ENCODE peak calls at places on chromosomes 12 and 14, in ten cellular contexts. P is spleen; A is CD4-positive, CD25-positive, alpha-beta regulatory T cell; H is GM23248; X is lung; V is IMR-90; E is OCI-LY7; R is tibial nerve; L is sigmoid colon; J is adrenal gland. S is an unnamed sample.

GRCh38 chr12:12018454-12018853 is 52.3 kb upstream of the BCL2L14 start:
- DNase-seq in P (no peak), A (no peak), H (peak; percentile 21), X (no peak), V (peak; percentile 58), E (no peak), R (no peak), L (peak; percentile 53), J (no peak), S (peak; percentile 74)

GRCh38 chr14:61812347-61813100 is 50.3 kb downstream of the SNAPC1 start:
- DNase-seq in P (no peak), A (no peak), H (peak; percentile 23), X (no peak), V (no peak), E (no peak), R (no peak), L (no peak), J (no peak), S (peak; percentile 75)

GRCh38 chr14:21505009-21505553 is 6.1 kb downstream of the METTL3 start:
- DNase-seq in P (no peak), A (no peak), H (no peak), X (no peak), V (no peak), E (no peak), R (no peak), L (no peak), J (no peak), S (no peak)

GRCh38 chr12:62711626-62712305 is 223.2 kb downstream of the PPM1H start:
- DNase-seq in P (no peak), A (no peak), H (no peak), X (no peak), V (no peak), E (no peak), R (no peak), L (no peak), J (no peak), S (no peak)

GRCh38 chr12:53052419-53053222 is 2.8 kb downstream of the TNS2 start:
- DNase-seq in P (no peak), A (no peak), H (peak; percentile 90), X (peak; percentile 91), V (peak; percentile 85), E (no peak), R (peak; percentile 94), L (peak; percentile 97), J (peak; percentile 92), S (peak; percentile 97)

GRCh38 chr12:12010277-12011031 is 60.3 kb upstream of the BCL2L14 start:
- DNase-seq in P (peak; percentile 86), A (no peak), H (peak; percentile 68), X (peak; percentile 42), V (peak; percentile 61), E (peak; percentile 79), R (peak; percentile 40), L (peak; percentile 82), J (peak; percentile 57), S (no peak)

GRCh38 chr12:124454735-124455134 is 112.7 kb downstream of the NCOR2 start:
- DNase-seq in P (no peak), A (no peak), H (peak; percentile 79), X (no peak), V (no peak), E (no peak), R (no peak), L (no peak), J (no peak), S (peak; percentile 4)

GRCh38 chr12:30111719-30112118 is 328.0 kb upstream of the TMTC1 start:
- DNase-seq in P (no peak), A (no peak), H (no peak), X (no peak), V (no peak), E (no peak), R (no peak), L (no peak), J (no peak), S (no peak)

GRCh38 chr12:29867823-29868222 is 84.1 kb upstream of the TMTC1 start:
- DNase-seq in P (no peak), A (no peak), H (no peak), X (no peak), V (no peak), E (no peak), R (no peak), L (no peak), J (no peak), S (no peak)

GRCh38 chr14:73462078-73462715 is 3.9 kb upstream of the NUMB start:
- DNase-seq in P (no peak), A (no peak), H (peak; percentile 64), X (peak; percentile 74), V (peak; percentile 43), E (no peak), R (no peak), L (peak; percentile 86), J (peak; percentile 70), S (no peak)

GRCh38 chr12:12803186-12803585 is 10.0 kb upstream of the DDX47 start:
- DNase-seq in P (no peak), A (peak; percentile 12), H (peak; percentile 95), X (peak; percentile 82), V (peak; percentile 86), E (peak; percentile 14), R (peak; percentile 44), L (peak; percentile 77), J (peak; percentile 65), S (peak; percentile 93)

GRCh38 chr12:69583203-69583602 is 2.1 kb upstream of the CCT2 start:
- DNase-seq in P (no peak), A (no peak), H (peak; percentile 19), X (no peak), V (no peak), E (peak; percentile 24), R (no peak), L (no peak), J (no peak), S (no peak)

GRCh38 chr12:68233498-68233897 is 7.9 kb upstream of the IL26 start:
- DNase-seq in P (no peak), A (no peak), H (no peak), X (no peak), V (no peak), E (no peak), R (no peak), L (no peak), J (no peak), S (no peak)

GRCh38 chr14:100885196-100886030 is 18.1 kb downstream of the RTL1 start:
- DNase-seq in P (no peak), A (no peak), H (peak; percentile 35), X (no peak), V (no peak), E (no peak), R (no peak), L (peak; percentile 19), J (no peak), S (no peak)

GRCh38 chr14:71651228-71651627 is 281.0 kb upstream of the RGS6 start:
- DNase-seq in P (no peak), A (no peak), H (peak; percentile 89), X (no peak), V (peak; percentile 95), E (no peak), R (peak; percentile 17), L (no peak), J (peak; percentile 55), S (no peak)

GRCh38 chr12:133130038-133130807 is at the start of the genes ZNF10 and ZNF891:
- DNase-seq in P (peak; percentile 99), A (peak; percentile 87), H (peak; percentile 98), X (peak; percentile 96), V (peak; percentile 96), E (peak; percentile 94), R (peak; percentile 93), L (peak; percentile 98), J (peak; percentile 98), S (peak; percentile 99)

GRCh38 chr12:133130808-133131128 is 341 bp downstream of the ZNF10 start:
- DNase-seq in P (peak; percentile 87), A (no peak), H (peak; percentile 57), X (peak; percentile 31), V (no peak), E (no peak), R (peak; percentile 43), L (peak; percentile 67), J (peak; percentile 62), S (peak; percentile 80)

DNA sequence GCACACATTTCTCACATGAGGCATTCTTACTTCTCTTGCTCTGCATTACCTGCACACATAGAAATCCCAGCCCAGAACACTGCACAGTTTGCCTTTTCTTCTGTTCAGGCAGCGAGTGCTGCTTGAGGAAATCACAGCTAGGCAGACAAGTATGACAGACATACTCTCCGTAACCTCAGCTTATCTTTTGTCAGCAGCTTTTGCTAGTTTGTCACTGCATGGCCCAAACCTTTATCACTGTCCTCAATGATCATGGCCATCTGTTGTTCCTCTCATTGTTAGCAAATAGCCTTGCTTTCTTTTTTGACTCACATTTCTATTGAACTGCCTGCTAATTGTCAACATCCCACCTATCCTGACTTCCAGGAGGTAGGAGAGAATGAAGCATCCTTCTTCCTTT is 5.3 kb downstream of the ZNF10 start:
- DNase-seq in P (no peak), A (no peak), H (no peak), X (no peak), V (no peak), E (no peak), R (no peak), L (no peak), J (no peak), S (no peak)
- H3K9me3 ChIP-seq in P (peaks cover 96% of the 10 kb centered on the region), A (peaks cover 82% of the 10 kb centered on the region), H (no peaks in the 10 kb centered on the region), X (peaks cover 29% of the 10 kb centered on the region), V (peaks cover 39% of the 10 kb centered on the region), E (peaks cover 39% of the 10 kb centered on the region), R (peaks cover 92% of the 10 kb centered on the region), L (peaks cover 53% of the 10 kb centered on the region), J (peaks cover 6% of the 10 kb centered on the region), S (peaks cover 66% of the 10 kb centered on the region)

DNA sequence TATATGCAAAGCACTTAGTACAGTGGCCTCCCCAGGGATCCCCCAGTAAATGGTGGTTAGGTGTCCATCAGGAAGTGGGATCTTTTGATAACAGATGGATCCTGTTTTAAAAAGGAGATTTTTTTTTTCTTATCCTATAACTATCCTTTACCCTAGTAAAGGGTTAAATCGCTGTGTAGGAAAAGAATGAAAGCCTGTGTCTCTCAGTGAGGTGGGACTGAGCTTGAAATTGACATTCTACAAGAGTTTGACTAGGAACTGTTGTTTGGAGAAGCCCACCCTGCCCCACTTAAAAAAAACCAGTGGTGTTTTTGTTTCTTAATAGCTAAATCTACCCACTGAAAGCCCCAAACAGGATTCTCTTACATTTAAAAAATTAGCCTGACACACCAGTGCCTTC is 112.2 kb upstream of the EGLN3 start:
- DNase-seq in P (no peak), A (no peak), H (no peak), X (no peak), V (no peak), E (no peak), R (no peak), L (no peak), J (no peak), S (no peak)
- H3K4me1 ChIP-seq in P (peaks cover 20% of the 10 kb centered on the region), A (no peaks in the 10 kb centered on the region), H (peaks cover 7% of the 10 kb centered on the region), X (peaks cover 6% of the 10 kb centered on the region), V (peaks cover 4% of the 10 kb centered on the region), E (no peaks in the 10 kb centered on the region), R (peaks cover 3% of the 10 kb centered on the region), L (peaks cover 35% of the 10 kb centered on the region), J (peaks cover 7% of the 10 kb centered on the region), S (peaks cover 8% of the 10 kb centered on the region)

GRCh38 chr14:46482200-46482599 is 169.4 kb downstream of the RPL10L start:
- DNase-seq in P (no peak), A (no peak), H (no peak), X (no peak), V (no peak), E (no peak), R (no peak), L (no peak), J (no peak), S (no peak)

GRCh38 chr14:46480817-46481216 is 170.8 kb downstream of the RPL10L start:
- DNase-seq in P (no peak), A (no peak), H (no peak), X (no peak), V (no peak), E (no peak), R (no peak), L (no peak), J (no peak), S (no peak)
- H3K9me3 ChIP-seq in P (peaks cover 9% of the 10 kb centered on the region), A (peaks cover 2% of the 10 kb centered on the region), H (no peaks in the 10 kb centered on the region), X (no peaks in the 10 kb centered on the region), V (no peaks in the 10 kb centered on the region), E (no peaks in the 10 kb centered on the region), R (no peaks in the 10 kb centered on the region), L (no peaks in the 10 kb centered on the region), J (no peaks in the 10 kb centered on the region), S (no peaks in the 10 kb centered on the region)

GRCh38 chr12:106302401-106303201 is at the start of gene TCP11L2:
- DNase-seq in P (peak; percentile 98), A (peak; percentile 87), H (peak; percentile 94), X (peak; percentile 88), V (peak; percentile 58), E (peak; percentile 89), R (peak; percentile 86), L (peak; percentile 93), J (peak; percentile 88), S (peak; percentile 95)
- H3K4me1 ChIP-seq in P (peaks cover 57% of the 10 kb centered on the region), A (peaks cover 46% of the 10 kb centered on the region), H (peaks cover 36% of the 10 kb centered on the region), X (peaks cover 5% of the 10 kb centered on the region), V (peaks cover 9% of the 10 kb centered on the region), E (peaks cover 44% of the 10 kb centered on the region), R (peaks cover 31% of the 10 kb centered on the region), L (peaks cover 51% of the 10 kb centered on the region), J (peaks cover 30% of the 10 kb centered on the region), S (peaks cover 5% of the 10 kb centered on the region)